ENCODE peak calls at places on chromosomes 16 and 17, in eight cellular contexts. I is NCI-H1092; B is CD4-positive, alpha-beta memory T cell; W is A549; A is GM04503; S is NCI-H146; Q is stimulated activated CD8-positive, alpha-beta memory T cell treated with anti-CD3 and anti-CD28 coated beads, Interleukin-4, amount 100 ng/mL, for 4 hours; M is SHP77. P is an unnamed sample.

GRCh38 chr16:79740153-79740720 is 139.7 kb upstream of the MAF start:
- DNase-seq in I (no peak), B (no peak), W (no peak), A (no peak), S (no peak), Q (no peak), M (no peak), P (no peak)

GRCh38 chr16:53043462-53043861 is 9.2 kb downstream of the CHD9NB start:
- DNase-seq in I (no peak), B (no peak), W (no peak), A (no peak), S (no peak), Q (no peak), M (no peak), P (no peak)

GRCh38 chr16:31376705-31377104 is 16.4 kb upstream of the ITGAD start:
- DNase-seq in I (no peak), B (no peak), W (no peak), A (no peak), S (no peak), Q (no peak), M (peak), P (no peak)

GRCh38 chr16:55955439-55955838 is 80.3 kb upstream of the CES5A start:
- DNase-seq in I (no peak), B (no peak), W (no peak), A (no peak), S (no peak), Q (no peak), M (no peak), P (no peak)

GRCh38 chr17:41615454-41615853 is 2.9 kb upstream of the KRT16 start:
- DNase-seq in I (no peak), B (no peak), W (peak), A (no peak), S (peak), Q (no peak), M (no peak), P (no peak)

GRCh38 chr17:39639566-39640458 is 2.9 kb downstream of the STARD3 start:
- DNase-seq in I (no peak), B (no peak), W (no peak), A (no peak), S (no peak), Q (no peak), M (no peak), P (no peak)

GRCh38 chr17:57679356-57679755 is 65.7 kb downstream of the CCDC182 start:
- DNase-seq in I (no peak), B (no peak), W (no peak), A (no peak), S (no peak), Q (no peak), M (no peak), P (no peak)

GRCh38 chr17:35890774-35891155 is 10.6 kb upstream of the CCL5 start:
- DNase-seq in I (peak), B (peak), W (no peak), A (no peak), S (peak), Q (no peak), M (no peak), P (no peak)

GRCh38 chr17:83147285-83147684 is 67.9 kb downstream of the METRNL start:
- DNase-seq in I (no peak), B (no peak), W (no peak), A (no peak), S (no peak), Q (no peak), M (no peak), P (no peak)

GRCh38 chr16:3949287-3949686 is 68.8 kb upstream of the CREBBP start:
- DNase-seq in I (peak), B (no peak), W (no peak), A (no peak), S (peak), Q (no peak), M (peak), P (no peak)

GRCh38 chr17:51155416-51155815 is 2.1 kb downstream of the NME1 start:
- DNase-seq in I (no peak), B (no peak), W (no peak), A (no peak), S (no peak), Q (no peak), M (no peak), P (no peak)

GRCh38 chr17:7956208-7956965 is 24.4 kb downstream of the CNTROB start:
- DNase-seq in I (no peak), B (no peak), W (no peak), A (no peak), S (no peak), Q (no peak), M (no peak), P (no peak)

GRCh38 chr16:64880994-64881393 is 240.9 kb downstream of the CDH11 start:
- DNase-seq in I (no peak), B (no peak), W (no peak), A (no peak), S (no peak), Q (no peak), M (no peak), P (no peak)

GRCh38 chr17:15453782-15454181 is 13.6 kb downstream of the CDRT4 start:
- DNase-seq in I (no peak), B (no peak), W (no peak), A (no peak), S (no peak), Q (no peak), M (no peak), P (no peak)

GRCh38 chr16:31382485-31383161 is 10.5 kb upstream of the ITGAD start:
- DNase-seq in I (no peak), B (peak), W (peak), A (no peak), S (peak), Q (peak), M (peak), P (peak)

GRCh38 chr17:3813171-3813570 is 12.2 kb upstream of the ITGAE start:
- DNase-seq in I (no peak), B (no peak), W (no peak), A (no peak), S (no peak), Q (no peak), M (no peak), P (no peak)

GRCh38 chr17:19376799-19377198 is 1.5 kb upstream of the MAPK7 start:
- DNase-seq in I (no peak), B (no peak), W (no peak), A (no peak), S (peak), Q (no peak), M (peak), P (no peak)

GRCh38 chr16:88379694-88380040 is 3.1 kb upstream of the ZNF469 start:
- DNase-seq in I (no peak), B (no peak), W (no peak), A (no peak), S (no peak), Q (no peak), M (no peak), P (no peak)

GRCh38 chr16:57343131-57343731 is 15.4 kb upstream of the CCL22 start:
- DNase-seq in I (no peak), B (no peak), W (no peak), A (no peak), S (no peak), Q (no peak), M (no peak), P (no peak)

GRCh38 chr17:29664743-29665479 is 42.2 kb upstream of the CORO6 start:
- DNase-seq in I (no peak), B (no peak), W (peak), A (no peak), S (no peak), Q (no peak), M (no peak), P (no peak)

GRCh38 chr16:85696761-85697160 is 8.0 kb upstream of the GINS2 start:
- DNase-seq in I (no peak), B (no peak), W (no peak), A (no peak), S (no peak), Q (no peak), M (no peak), P (no peak)

GRCh38 chr17:78988152-78988551 is 8.4 kb upstream of the LGALS3BP start:
- DNase-seq in I (no peak), B (no peak), W (no peak), A (no peak), S (no peak), Q (no peak), M (no peak), P (no peak)

GRCh38 chr16:58366247-58367031 is 25.8 kb upstream of the GINS3 start:
- DNase-seq in I (no peak), B (no peak), W (peak), A (no peak), S (no peak), Q (no peak), M (no peak), P (no peak)

GRCh38 chr17:78973196-78973595 is 6.5 kb downstream of the LGALS3BP start:
- DNase-seq in I (no peak), B (no peak), W (no peak), A (no peak), S (no peak), Q (no peak), M (no peak), P (no peak)

GRCh38 chr17:36534117-36534880 is at the start of gene MYO19:
- DNase-seq in I (peak), B (peak), W (peak), A (peak), S (peak), Q (no peak), M (peak), P (peak)

GRCh38 chr17:9240659-9241370 is 219.5 kb downstream of the NTN1 start:
- DNase-seq in I (no peak), B (no peak), W (peak), A (no peak), S (no peak), Q (no peak), M (peak), P (no peak)

GRCh38 chr16:75012380-75013081 is 13.7 kb downstream of the ZNRF1 start:
- DNase-seq in I (no peak), B (no peak), W (no peak), A (no peak), S (no peak), Q (no peak), M (no peak), P (no peak)

GRCh38 chr16:57538235-57538711 is 1.9 kb upstream of the CCDC102A start:
- DNase-seq in I (no peak), B (no peak), W (no peak), A (no peak), S (no peak), Q (no peak), M (no peak), P (no peak)

GRCh38 chr16:66489818-66490217 is 60.1 kb downstream of the TK2 start:
- DNase-seq in I (no peak), B (no peak), W (no peak), A (no peak), S (no peak), Q (no peak), M (no peak), P (no peak)

GRCh38 chr16:27048316-27048715 is 18.4 kb upstream of the C16orf82 start:
- DNase-seq in I (no peak), B (no peak), W (no peak), A (no peak), S (no peak), Q (no peak), M (no peak), P (no peak)

GRCh38 chr17:72301887-72302286 is 181.1 kb downstream of the SOX9 start:
- DNase-seq in I (no peak), B (no peak), W (no peak), A (no peak), S (no peak), Q (no peak), M (no peak), P (no peak)

GRCh38 chr16:68397710-68398171 is 50.6 kb downstream of the SMPD3 start:
- DNase-seq in I (no peak), B (no peak), W (no peak), A (no peak), S (no peak), Q (no peak), M (no peak), P (no peak)

GRCh38 chr16:15907863-15908478 is 19.6 kb upstream of the CEP20 start:
- DNase-seq in I (no peak), B (no peak), W (peak), A (no peak), S (peak), Q (no peak), M (peak), P (peak)

GRCh38 chr17:58402679-58403078 is 14.7 kb downstream of the RNF43 start:
- DNase-seq in I (no peak), B (no peak), W (no peak), A (no peak), S (no peak), Q (no peak), M (no peak), P (no peak)

GRCh38 chr16:30977502-30977901 is 7.5 kb upstream of the HSD3B7 start:
- DNase-seq in I (no peak), B (no peak), W (peak), A (no peak), S (no peak), Q (no peak), M (no peak), P (no peak)

GRCh38 chr16:89341274-89341673 is 123.8 kb downstream of the ZNF778 start:
- DNase-seq in I (no peak), B (no peak), W (no peak), A (no peak), S (no peak), Q (no peak), M (no peak), P (no peak)

GRCh38 chr16:69083306-69083941 is 22.0 kb upstream of the HAS3 start:
- DNase-seq in I (no peak), B (no peak), W (no peak), A (no peak), S (no peak), Q (no peak), M (no peak), P (no peak)

GRCh38 chr17:70624208-70624607 is 454.9 kb downstream of the KCNJ2 start:
- DNase-seq in I (no peak), B (no peak), W (no peak), A (no peak), S (no peak), Q (no peak), M (no peak), P (no peak)

P was measured in GM12891.